ENCODE peak calls at places on chromosome 9, in seven cellular contexts. One of them, this sample, is unnamed.

GRCh38 chr9:112765281-112765680 is 14.7 kb downstream of the SNX30 start:
- DNase-seq in upper lobe of left lung: no peak
- DNase-seq in tibial nerve: no peak
- DNase-seq in transverse colon: no peak
- DNase-seq in stomach: no peak
- DNase-seq in K562: no peak
- DNase-seq in A549: no peak
- DNase-seq in this sample: no peak

GRCh38 chr9:93002700-93003099 is 55.4 kb downstream of the FGD3 start:
- DNase-seq in upper lobe of left lung: no peak
- DNase-seq in tibial nerve: no peak
- DNase-seq in transverse colon: no peak
- DNase-seq in stomach: no peak
- DNase-seq in K562: no peak
- DNase-seq in A549: no peak
- DNase-seq in this sample: no peak

GRCh38 chr9:16484744-16485143 is 385.7 kb downstream of the BNC2 start:
- DNase-seq in upper lobe of left lung: no peak
- DNase-seq in tibial nerve: no peak
- DNase-seq in transverse colon: no peak
- DNase-seq in stomach: no peak
- DNase-seq in K562: no peak
- DNase-seq in A549: no peak
- DNase-seq in this sample: peak

GRCh38 chr9:135505406-135506187 is 5.1 kb downstream of the MRPS2 start:
- DNase-seq in upper lobe of left lung: no peak
- DNase-seq in tibial nerve: no peak
- DNase-seq in transverse colon: no peak
- DNase-seq in stomach: no peak
- DNase-seq in K562: no peak
- DNase-seq in A549: no peak
- DNase-seq in this sample: peak

GRCh38 chr9:96020822-96021615 is 145.5 kb downstream of the ERCC6L2 start:
- DNase-seq in upper lobe of left lung: no peak
- DNase-seq in tibial nerve: no peak
- DNase-seq in transverse colon: peak
- DNase-seq in stomach: no peak
- DNase-seq in K562: no peak
- DNase-seq in A549: no peak
- DNase-seq in this sample: peak

GRCh38 chr9:80188579-80188978 is 616.8 kb downstream of the TLE4 start:
- DNase-seq in upper lobe of left lung: no peak
- DNase-seq in tibial nerve: no peak
- DNase-seq in transverse colon: no peak
- DNase-seq in stomach: no peak
- DNase-seq in K562: no peak
- DNase-seq in A549: no peak
- DNase-seq in this sample: no peak

GRCh38 chr9:5509573-5509972 is 758 bp upstream of the PDCD1LG2 start:
- DNase-seq in upper lobe of left lung: no peak
- DNase-seq in tibial nerve: no peak
- DNase-seq in transverse colon: no peak
- DNase-seq in stomach: no peak
- DNase-seq in K562: no peak
- DNase-seq in A549: peak
- DNase-seq in this sample: no peak

GRCh38 chr9:33737811-33738606 is 57.4 kb upstream of the PRSS3 start:
- DNase-seq in upper lobe of left lung: peak
- DNase-seq in tibial nerve: no peak
- DNase-seq in transverse colon: peak
- DNase-seq in stomach: peak
- DNase-seq in K562: peak
- DNase-seq in A549: peak
- DNase-seq in this sample: peak

GRCh38 chr9:97675655-97676054 is 21.5 kb downstream of the XPA start:
- DNase-seq in upper lobe of left lung: no peak
- DNase-seq in tibial nerve: no peak
- DNase-seq in transverse colon: no peak
- DNase-seq in stomach: no peak
- DNase-seq in K562: no peak
- DNase-seq in A549: no peak
- DNase-seq in this sample: no peak

GRCh38 chr9:113290052-113290607 is 13.0 kb downstream of the RNF183 start:
- DNase-seq in upper lobe of left lung: no peak
- DNase-seq in tibial nerve: no peak
- DNase-seq in transverse colon: no peak
- DNase-seq in stomach: no peak
- DNase-seq in K562: no peak
- DNase-seq in A549: no peak
- DNase-seq in this sample: no peak

GRCh38 chr9:114504341-114505186 is 709 bp downstream of the WHRN start:
- DNase-seq in upper lobe of left lung: peak
- DNase-seq in tibial nerve: peak
- DNase-seq in transverse colon: peak
- DNase-seq in stomach: peak
- DNase-seq in K562: peak
- DNase-seq in A549: peak
- DNase-seq in this sample: peak

GRCh38 chr9:84838879-84839278 is 169.3 kb downstream of the NTRK2 start:
- DNase-seq in upper lobe of left lung: no peak
- DNase-seq in tibial nerve: no peak
- DNase-seq in transverse colon: no peak
- DNase-seq in stomach: no peak
- DNase-seq in K562: no peak
- DNase-seq in A549: no peak
- DNase-seq in this sample: no peak
- TF ChIP-seq EP300 in upper lobe of left lung: no peak
- TF ChIP-seq EP300 in tibial nerve: no peak
- TF ChIP-seq EP300 in transverse colon: no peak
- TF ChIP-seq EP300 in stomach: no peak
- TF ChIP-seq EP300 in K562: no peak
- TF ChIP-seq EP300 in A549: no peak
- TF ChIP-seq EP300 in this sample: no peak

GRCh38 chr9:4137234-4137633 is 162.6 kb downstream of the GLIS3 start:
- DNase-seq in upper lobe of left lung: no peak
- DNase-seq in tibial nerve: no peak
- DNase-seq in transverse colon: no peak
- DNase-seq in stomach: no peak
- DNase-seq in K562: no peak
- DNase-seq in A549: peak
- DNase-seq in this sample: no peak
- TF ChIP-seq EP300 in upper lobe of left lung: peak
- TF ChIP-seq EP300 in tibial nerve: no peak
- TF ChIP-seq EP300 in transverse colon: no peak
- TF ChIP-seq EP300 in stomach: no peak
- TF ChIP-seq EP300 in K562: no peak
- TF ChIP-seq EP300 in A549: peak
- TF ChIP-seq EP300 in this sample: peak

DNA sequence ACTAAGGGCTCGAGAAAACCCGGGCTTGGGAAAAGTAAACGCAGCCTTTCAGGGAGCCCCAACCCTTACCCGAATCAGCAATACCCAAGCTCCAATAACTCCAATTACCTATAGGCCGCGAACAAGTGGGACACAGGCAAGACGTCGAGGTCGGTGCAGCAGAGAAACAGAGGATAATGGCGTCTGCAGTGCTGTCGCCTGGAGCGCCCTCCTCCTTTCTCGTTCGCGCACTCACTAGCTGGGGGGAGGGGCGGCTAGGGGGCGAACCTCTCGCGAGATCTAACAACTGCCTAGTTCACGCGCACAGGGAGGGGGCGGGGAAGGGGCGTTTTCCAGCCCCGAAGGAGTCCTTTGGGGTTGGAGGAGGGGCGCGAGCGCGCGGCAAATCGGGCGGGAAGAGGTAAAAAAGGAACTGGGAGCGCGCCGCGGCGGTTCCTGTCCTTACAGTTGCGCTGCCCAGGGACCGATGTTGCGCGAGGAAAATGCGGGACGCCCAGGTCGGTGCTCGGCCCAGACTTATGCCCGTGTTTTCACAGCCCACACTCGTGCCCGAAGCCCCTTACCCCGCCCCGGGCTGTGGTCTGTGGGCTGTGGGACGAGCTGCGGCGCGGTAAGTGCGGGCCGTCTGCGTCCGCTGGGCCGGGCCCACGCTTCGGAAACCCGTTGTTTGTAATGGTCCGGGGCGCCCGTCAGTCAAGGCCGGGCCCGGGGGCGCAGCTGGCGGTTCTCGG is at the start of gene RMI1:
- DNase-seq in upper lobe of left lung: peak
- DNase-seq in tibial nerve: peak
- DNase-seq in transverse colon: peak
- DNase-seq in stomach: peak
- DNase-seq in K562: peak
- DNase-seq in A549: peak
- DNase-seq in this sample: peak
- TF ChIP-seq EP300 in upper lobe of left lung: no peak
- TF ChIP-seq EP300 in tibial nerve: peak
- TF ChIP-seq EP300 in transverse colon: no peak
- TF ChIP-seq EP300 in stomach: no peak
- TF ChIP-seq EP300 in K562: no peak
- TF ChIP-seq EP300 in A549: no peak
- TF ChIP-seq EP300 in this sample: peak

GRCh38 chr9:72509053-72509452 is 12.4 kb upstream of the TMC1 start:
- DNase-seq in upper lobe of left lung: no peak
- DNase-seq in tibial nerve: no peak
- DNase-seq in transverse colon: no peak
- DNase-seq in stomach: no peak
- DNase-seq in K562: no peak
- DNase-seq in A549: no peak
- DNase-seq in this sample: no peak
- TF ChIP-seq EP300 in upper lobe of left lung: no peak
- TF ChIP-seq EP300 in tibial nerve: no peak
- TF ChIP-seq EP300 in transverse colon: no peak
- TF ChIP-seq EP300 in stomach: no peak
- TF ChIP-seq EP300 in K562: no peak
- TF ChIP-seq EP300 in A549: no peak
- TF ChIP-seq EP300 in this sample: no peak

DNA sequence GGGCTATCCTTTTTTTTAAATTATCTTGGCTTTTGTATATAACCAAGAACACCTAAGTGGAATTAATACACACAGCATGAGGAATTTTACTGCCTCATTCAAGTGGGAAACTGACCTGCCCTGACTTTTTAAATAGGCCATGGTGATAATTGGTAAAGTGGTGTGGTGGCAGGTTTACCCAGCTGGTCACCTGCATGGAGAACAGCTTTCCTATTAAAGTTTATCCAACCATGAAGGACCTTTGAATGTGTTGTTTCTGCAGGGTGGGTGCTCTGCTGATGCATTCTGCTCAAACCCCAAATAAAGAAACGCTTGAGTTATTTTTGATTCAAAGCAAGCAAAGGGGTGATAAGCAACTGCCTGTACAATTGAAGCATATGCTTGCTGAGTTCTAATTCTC is 261.0 kb upstream of the GRIN3A start:
- DNase-seq in upper lobe of left lung: no peak
- DNase-seq in tibial nerve: no peak
- DNase-seq in transverse colon: no peak
- DNase-seq in stomach: no peak
- DNase-seq in K562: no peak
- DNase-seq in A549: no peak
- DNase-seq in this sample: no peak
- TF ChIP-seq EP300 in upper lobe of left lung: no peak
- TF ChIP-seq EP300 in tibial nerve: no peak
- TF ChIP-seq EP300 in transverse colon: no peak
- TF ChIP-seq EP300 in stomach: no peak
- TF ChIP-seq EP300 in K562: no peak
- TF ChIP-seq EP300 in A549: no peak
- TF ChIP-seq EP300 in this sample: no peak

DNA sequence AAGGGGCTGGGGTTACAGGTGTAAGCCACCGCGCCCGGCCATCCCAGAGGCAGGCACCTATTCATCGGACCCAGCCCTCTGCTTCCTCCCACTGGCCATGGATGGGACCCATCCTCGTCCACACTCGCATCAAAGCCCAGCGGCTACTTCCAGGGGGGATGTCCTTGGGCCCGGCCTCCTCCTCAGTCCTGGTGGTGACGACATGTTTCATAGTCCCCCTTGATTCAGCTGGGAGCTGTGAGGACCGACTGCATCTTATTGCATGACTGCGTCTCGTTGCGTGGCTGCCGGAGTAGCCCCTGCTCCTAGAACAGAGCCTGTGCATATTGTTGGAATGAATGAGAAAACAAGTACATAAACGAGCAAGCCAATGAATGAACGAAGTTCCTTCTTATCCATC is 12.8 kb downstream of the NCS1 start:
- DNase-seq in upper lobe of left lung: no peak
- DNase-seq in tibial nerve: no peak
- DNase-seq in transverse colon: no peak
- DNase-seq in stomach: no peak
- DNase-seq in K562: no peak
- DNase-seq in A549: no peak
- DNase-seq in this sample: no peak
- TF ChIP-seq EP300 in upper lobe of left lung: no peak
- TF ChIP-seq EP300 in tibial nerve: no peak
- TF ChIP-seq EP300 in transverse colon: no peak
- TF ChIP-seq EP300 in stomach: no peak
- TF ChIP-seq EP300 in K562: no peak
- TF ChIP-seq EP300 in A549: no peak
- TF ChIP-seq EP300 in this sample: no peak

This sample was measured in SK-N-SH.